ENCODE peak calls at places on chromosomes 2 and 18, in ten cellular contexts. One of them, this sample, is unnamed.

GRCh38 chr2:235105821-235106359 is 154.1 kb downstream of the SH3BP4 start:
- DNase-seq in epithelial cell of proximal tubule: no peak
- DNase-seq in BE2C: no peak
- DNase-seq in foreskin fibroblast: no peak
- DNase-seq in epithelial cell of esophagus: no peak
- DNase-seq in nephron progenitor cell: no peak
- DNase-seq in IMR-90: no peak
- DNase-seq in progenitor cell of endocrine pancreas: no peak
- DNase-seq in dorsolateral prefrontal cortex: no peak
- DNase-seq in uterus: no peak
- DNase-seq in this sample: no peak

GRCh38 chr2:106104332-106105062 is 89.6 kb downstream of the UXS1 start:
- DNase-seq in epithelial cell of proximal tubule: no peak
- DNase-seq in BE2C: peak
- DNase-seq in foreskin fibroblast: peak
- DNase-seq in epithelial cell of esophagus: peak
- DNase-seq in nephron progenitor cell: peak
- DNase-seq in IMR-90: peak
- DNase-seq in progenitor cell of endocrine pancreas: peak
- DNase-seq in dorsolateral prefrontal cortex: peak
- DNase-seq in uterus: no peak
- DNase-seq in this sample: peak

GRCh38 chr2:40436093-40436475 is 15.8 kb downstream of the SLC8A1 start:
- DNase-seq in epithelial cell of proximal tubule: no peak
- DNase-seq in BE2C: no peak
- DNase-seq in foreskin fibroblast: no peak
- DNase-seq in epithelial cell of esophagus: no peak
- DNase-seq in nephron progenitor cell: no peak
- DNase-seq in IMR-90: peak
- DNase-seq in progenitor cell of endocrine pancreas: no peak
- DNase-seq in dorsolateral prefrontal cortex: no peak
- DNase-seq in uterus: no peak
- DNase-seq in this sample: no peak

GRCh38 chr2:131105950-131106801 is 1.0 kb downstream of the PLEKHB2 start:
- DNase-seq in epithelial cell of proximal tubule: peak
- DNase-seq in BE2C: no peak
- DNase-seq in foreskin fibroblast: peak
- DNase-seq in epithelial cell of esophagus: peak
- DNase-seq in nephron progenitor cell: peak
- DNase-seq in IMR-90: peak
- DNase-seq in progenitor cell of endocrine pancreas: no peak
- DNase-seq in dorsolateral prefrontal cortex: no peak
- DNase-seq in uterus: no peak
- DNase-seq in this sample: no peak

GRCh38 chr2:128313076-128313836 is 5.4 kb downstream of the HS6ST1 start:
- DNase-seq in epithelial cell of proximal tubule: no peak
- DNase-seq in BE2C: peak
- DNase-seq in foreskin fibroblast: no peak
- DNase-seq in epithelial cell of esophagus: peak
- DNase-seq in nephron progenitor cell: no peak
- DNase-seq in IMR-90: peak
- DNase-seq in progenitor cell of endocrine pancreas: no peak
- DNase-seq in dorsolateral prefrontal cortex: peak
- DNase-seq in uterus: no peak
- DNase-seq in this sample: no peak

GRCh38 chr2:70767094-70767698 is 804 bp downstream of the ADD2 start:
- DNase-seq in epithelial cell of proximal tubule: no peak
- DNase-seq in BE2C: peak
- DNase-seq in foreskin fibroblast: no peak
- DNase-seq in epithelial cell of esophagus: no peak
- DNase-seq in nephron progenitor cell: peak
- DNase-seq in IMR-90: no peak
- DNase-seq in progenitor cell of endocrine pancreas: peak
- DNase-seq in dorsolateral prefrontal cortex: peak
- DNase-seq in uterus: no peak
- DNase-seq in this sample: peak

GRCh38 chr2:9768388-9768787 is 74.9 kb upstream of the TAF1B start:
- DNase-seq in epithelial cell of proximal tubule: no peak
- DNase-seq in BE2C: no peak
- DNase-seq in foreskin fibroblast: no peak
- DNase-seq in epithelial cell of esophagus: no peak
- DNase-seq in nephron progenitor cell: peak
- DNase-seq in IMR-90: no peak
- DNase-seq in progenitor cell of endocrine pancreas: peak
- DNase-seq in dorsolateral prefrontal cortex: no peak
- DNase-seq in uterus: no peak
- DNase-seq in this sample: peak

GRCh38 chr2:439540-440465 is 151.9 kb upstream of the ALKAL2 start:
- DNase-seq in epithelial cell of proximal tubule: no peak
- DNase-seq in BE2C: no peak
- DNase-seq in foreskin fibroblast: no peak
- DNase-seq in epithelial cell of esophagus: no peak
- DNase-seq in nephron progenitor cell: no peak
- DNase-seq in IMR-90: no peak
- DNase-seq in progenitor cell of endocrine pancreas: no peak
- DNase-seq in dorsolateral prefrontal cortex: no peak
- DNase-seq in uterus: peak
- DNase-seq in this sample: no peak

GRCh38 chr2:33411765-33412164 is 64.7 kb upstream of the RASGRP3 start:
- DNase-seq in epithelial cell of proximal tubule: peak
- DNase-seq in BE2C: no peak
- DNase-seq in foreskin fibroblast: no peak
- DNase-seq in epithelial cell of esophagus: no peak
- DNase-seq in nephron progenitor cell: no peak
- DNase-seq in IMR-90: peak
- DNase-seq in progenitor cell of endocrine pancreas: no peak
- DNase-seq in dorsolateral prefrontal cortex: no peak
- DNase-seq in uterus: no peak
- DNase-seq in this sample: no peak

GRCh38 chr2:206354129-206354528 is 79.7 kb downstream of the ZDBF2 start:
- DNase-seq in epithelial cell of proximal tubule: no peak
- DNase-seq in BE2C: no peak
- DNase-seq in foreskin fibroblast: no peak
- DNase-seq in epithelial cell of esophagus: no peak
- DNase-seq in nephron progenitor cell: no peak
- DNase-seq in IMR-90: no peak
- DNase-seq in progenitor cell of endocrine pancreas: no peak
- DNase-seq in dorsolateral prefrontal cortex: no peak
- DNase-seq in uterus: no peak
- DNase-seq in this sample: no peak

GRCh38 chr2:17892726-17893534 is 14.5 kb downstream of the KCNS3 start:
- DNase-seq in epithelial cell of proximal tubule: no peak
- DNase-seq in BE2C: no peak
- DNase-seq in foreskin fibroblast: no peak
- DNase-seq in epithelial cell of esophagus: peak
- DNase-seq in nephron progenitor cell: no peak
- DNase-seq in IMR-90: no peak
- DNase-seq in progenitor cell of endocrine pancreas: no peak
- DNase-seq in dorsolateral prefrontal cortex: no peak
- DNase-seq in uterus: no peak
- DNase-seq in this sample: no peak

GRCh38 chr2:46025081-46025480 is 272.1 kb upstream of the EPAS1 start:
- DNase-seq in epithelial cell of proximal tubule: no peak
- DNase-seq in BE2C: no peak
- DNase-seq in foreskin fibroblast: no peak
- DNase-seq in epithelial cell of esophagus: no peak
- DNase-seq in nephron progenitor cell: no peak
- DNase-seq in IMR-90: no peak
- DNase-seq in progenitor cell of endocrine pancreas: no peak
- DNase-seq in dorsolateral prefrontal cortex: no peak
- DNase-seq in uterus: no peak
- DNase-seq in this sample: no peak

GRCh38 chr2:233059547-233059796 is 670 bp upstream of the INPP5D start:
- DNase-seq in epithelial cell of proximal tubule: no peak
- DNase-seq in BE2C: no peak
- DNase-seq in foreskin fibroblast: no peak
- DNase-seq in epithelial cell of esophagus: no peak
- DNase-seq in nephron progenitor cell: no peak
- DNase-seq in IMR-90: no peak
- DNase-seq in progenitor cell of endocrine pancreas: no peak
- DNase-seq in dorsolateral prefrontal cortex: no peak
- DNase-seq in uterus: no peak
- DNase-seq in this sample: no peak

GRCh38 chr2:155525194-155525593 is 807.3 kb downstream of the NR4A2 start:
- DNase-seq in epithelial cell of proximal tubule: no peak
- DNase-seq in BE2C: no peak
- DNase-seq in foreskin fibroblast: no peak
- DNase-seq in epithelial cell of esophagus: peak
- DNase-seq in nephron progenitor cell: no peak
- DNase-seq in IMR-90: no peak
- DNase-seq in progenitor cell of endocrine pancreas: no peak
- DNase-seq in dorsolateral prefrontal cortex: no peak
- DNase-seq in uterus: no peak
- DNase-seq in this sample: no peak

DNA sequence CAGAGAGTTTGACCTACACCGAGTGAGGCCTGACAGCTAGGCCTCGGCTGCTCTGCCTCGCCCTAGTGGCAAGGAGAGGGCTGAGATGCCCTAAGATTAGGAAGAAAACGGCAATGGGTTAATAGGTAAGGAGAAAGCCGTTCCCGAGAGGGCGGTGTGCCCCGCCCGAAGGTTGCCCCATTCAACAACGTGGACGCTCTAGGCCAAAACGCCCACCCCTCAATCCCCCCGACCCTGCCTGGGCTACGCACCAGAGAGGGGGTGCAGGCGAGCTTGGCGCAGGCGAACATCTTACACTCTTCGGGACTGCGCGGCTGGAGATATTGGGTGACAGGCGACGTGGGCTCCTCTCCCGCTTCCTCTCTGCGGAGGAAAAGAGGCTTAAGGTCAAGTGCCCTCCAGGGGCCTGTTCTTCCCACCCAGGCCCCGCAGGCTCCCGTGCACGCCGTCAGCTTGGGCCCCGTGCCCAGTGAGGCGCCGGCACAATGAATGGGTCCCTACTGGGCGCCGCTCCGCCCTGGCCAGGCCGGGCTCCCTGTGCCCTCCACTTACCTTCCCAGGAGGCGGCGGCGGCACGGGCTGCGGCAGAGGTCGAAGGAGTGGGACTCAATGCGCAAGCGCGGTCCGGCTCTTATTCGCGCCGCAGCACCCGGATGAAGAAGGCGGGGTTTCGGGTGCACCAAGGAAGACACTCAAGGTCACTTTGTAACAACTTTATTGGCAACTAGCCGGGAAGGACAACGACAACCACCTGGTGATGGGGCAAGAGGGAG is at the start of gene ATP5MC3:
- DNase-seq in epithelial cell of proximal tubule: peak
- DNase-seq in BE2C: peak
- DNase-seq in foreskin fibroblast: peak
- DNase-seq in epithelial cell of esophagus: peak
- DNase-seq in nephron progenitor cell: peak
- DNase-seq in IMR-90: peak
- DNase-seq in progenitor cell of endocrine pancreas: peak
- DNase-seq in dorsolateral prefrontal cortex: peak
- DNase-seq in uterus: peak
- DNase-seq in this sample: peak
- TF ChIP-seq CTCF in epithelial cell of proximal tubule: peak
- TF ChIP-seq CTCF in BE2C: peak
- TF ChIP-seq CTCF in foreskin fibroblast: no peak
- TF ChIP-seq CTCF in epithelial cell of esophagus: peak
- TF ChIP-seq CTCF in nephron progenitor cell: no peak
- TF ChIP-seq CTCF in IMR-90: peak
- TF ChIP-seq CTCF in progenitor cell of endocrine pancreas: no peak
- TF ChIP-seq CTCF in dorsolateral prefrontal cortex: no peak
- TF ChIP-seq CTCF in uterus: no peak
- TF ChIP-seq CTCF in this sample: peak

DNA sequence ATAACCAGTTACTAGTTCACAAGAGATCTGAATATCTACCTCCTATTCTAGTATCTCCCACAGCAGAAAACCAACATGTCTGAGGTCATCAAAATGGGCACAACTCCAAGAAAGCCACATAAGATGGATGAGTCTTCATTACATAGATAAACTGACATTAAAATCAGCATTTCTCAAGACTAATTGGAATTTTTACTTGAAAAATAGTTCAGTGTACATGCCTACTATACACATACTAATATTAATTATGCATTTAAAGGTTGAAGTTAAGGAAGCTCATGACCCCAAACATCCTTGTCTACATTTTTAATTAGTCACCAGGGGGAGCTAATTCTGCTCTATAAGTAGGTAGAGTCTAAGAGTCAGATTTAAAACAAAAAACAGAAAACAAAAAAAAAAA is 41.9 kb downstream of the ZNF521 start:
- DNase-seq in epithelial cell of proximal tubule: peak
- DNase-seq in BE2C: no peak
- DNase-seq in foreskin fibroblast: peak
- DNase-seq in epithelial cell of esophagus: peak
- DNase-seq in nephron progenitor cell: no peak
- DNase-seq in IMR-90: peak
- DNase-seq in progenitor cell of endocrine pancreas: no peak
- DNase-seq in dorsolateral prefrontal cortex: no peak
- DNase-seq in uterus: no peak
- DNase-seq in this sample: no peak
- TF ChIP-seq CTCF in epithelial cell of proximal tubule: peak
- TF ChIP-seq CTCF in BE2C: no peak
- TF ChIP-seq CTCF in foreskin fibroblast: no peak
- TF ChIP-seq CTCF in epithelial cell of esophagus: no peak
- TF ChIP-seq CTCF in nephron progenitor cell: no peak
- TF ChIP-seq CTCF in IMR-90: peak
- TF ChIP-seq CTCF in progenitor cell of endocrine pancreas: no peak
- TF ChIP-seq CTCF in dorsolateral prefrontal cortex: peak
- TF ChIP-seq CTCF in uterus: no peak
- TF ChIP-seq CTCF in this sample: no peak

GRCh38 chr2:151619337-151619989 is 114.8 kb downstream of the NEB start:
- DNase-seq in epithelial cell of proximal tubule: peak
- DNase-seq in BE2C: no peak
- DNase-seq in foreskin fibroblast: no peak
- DNase-seq in epithelial cell of esophagus: peak
- DNase-seq in nephron progenitor cell: peak
- DNase-seq in IMR-90: peak
- DNase-seq in progenitor cell of endocrine pancreas: no peak
- DNase-seq in dorsolateral prefrontal cortex: no peak
- DNase-seq in uterus: no peak
- DNase-seq in this sample: no peak
- TF ChIP-seq CTCF in epithelial cell of proximal tubule: peak
- TF ChIP-seq CTCF in BE2C: no peak
- TF ChIP-seq CTCF in foreskin fibroblast: no peak
- TF ChIP-seq CTCF in epithelial cell of esophagus: no peak
- TF ChIP-seq CTCF in nephron progenitor cell: no peak
- TF ChIP-seq CTCF in IMR-90: peak
- TF ChIP-seq CTCF in progenitor cell of endocrine pancreas: no peak
- TF ChIP-seq CTCF in dorsolateral prefrontal cortex: no peak
- TF ChIP-seq CTCF in uterus: no peak
- TF ChIP-seq CTCF in this sample: no peak

DNA sequence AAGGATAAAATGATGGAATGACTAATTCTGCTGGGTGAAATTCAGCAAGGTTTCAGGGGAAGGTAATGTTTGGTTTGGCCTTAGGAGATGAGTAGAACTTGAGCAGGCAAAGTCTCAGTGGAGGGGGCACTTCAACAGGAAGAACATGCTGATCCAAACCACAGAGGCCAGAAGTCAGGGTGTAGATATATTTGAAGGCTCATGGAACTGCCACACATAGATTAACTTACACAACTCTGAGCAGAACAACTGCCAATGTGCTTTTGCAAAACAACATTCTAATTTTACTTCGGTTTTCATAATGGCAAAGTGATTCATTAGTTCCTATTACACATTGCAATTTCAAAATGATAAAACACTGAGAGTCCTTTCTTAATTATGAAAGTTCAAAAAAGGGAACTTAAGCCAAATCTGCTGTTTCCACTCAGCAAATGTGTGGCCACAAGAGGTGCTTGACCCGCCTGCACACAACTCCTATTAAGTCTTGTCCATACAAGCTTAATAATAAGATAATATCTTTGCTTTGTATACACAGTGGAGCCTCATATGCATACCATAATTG is 284.8 kb downstream of the MREG start:
- DNase-seq in epithelial cell of proximal tubule: no peak
- DNase-seq in BE2C: no peak
- DNase-seq in foreskin fibroblast: peak
- DNase-seq in epithelial cell of esophagus: peak
- DNase-seq in nephron progenitor cell: no peak
- DNase-seq in IMR-90: peak
- DNase-seq in progenitor cell of endocrine pancreas: no peak
- DNase-seq in dorsolateral prefrontal cortex: no peak
- DNase-seq in uterus: no peak
- DNase-seq in this sample: no peak
- TF ChIP-seq CTCF in epithelial cell of proximal tubule: no peak
- TF ChIP-seq CTCF in BE2C: no peak
- TF ChIP-seq CTCF in foreskin fibroblast: no peak
- TF ChIP-seq CTCF in epithelial cell of esophagus: no peak
- TF ChIP-seq CTCF in nephron progenitor cell: no peak
- TF ChIP-seq CTCF in IMR-90: no peak
- TF ChIP-seq CTCF in progenitor cell of endocrine pancreas: no peak
- TF ChIP-seq CTCF in dorsolateral prefrontal cortex: no peak
- TF ChIP-seq CTCF in uterus: no peak
- TF ChIP-seq CTCF in this sample: no peak